ENCODE peak calls at places on chromosome 6, in four cellular contexts. K is upper lobe of left lung, I is foreskin keratinocyte, X is neural crest cell. V is an unnamed sample.
A peak's percentile ranks its signal among the peaks of the same experiment; 100 is the strongest.

GRCh38 chr6:15551798-15552197 is 111.0 kb downstream of the DTNBP1 start:
- DNase-seq in K (no peak), I (no peak), X (no peak), V (no peak)

GRCh38 chr6:9173229-9173628 is 737.9 kb upstream of the SLC35B3 start:
- DNase-seq in K (no peak), I (no peak), X (no peak), V (no peak)

GRCh38 chr6:107709341-107709740 is 114.8 kb downstream of the SCML4 start:
- DNase-seq in K (no peak), I (no peak), X (no peak), V (no peak)

GRCh38 chr6:140561701-140562100 is 1187.3 kb upstream of the CITED2 start:
- DNase-seq in K (no peak), I (no peak), X (no peak), V (no peak)

GRCh38 chr6:38180586-38180985 is 361.1 kb downstream of the ZFAND3 start:
- DNase-seq in K (no peak), I (no peak), X (no peak), V (peak; percentile 32)

GRCh38 chr6:119322034-119322433 is 27.5 kb downstream of the MAN1A1 start:
- DNase-seq in K (no peak), I (no peak), X (no peak), V (no peak)

GRCh38 chr6:131831392-131831791 is 23.6 kb downstream of the ENPP1 start:
- DNase-seq in K (no peak), I (peak; percentile 29), X (no peak), V (no peak)

GRCh38 chr6:131476362-131476761 is 96.7 kb upstream of the ARG1 start:
- DNase-seq in K (no peak), I (no peak), X (no peak), V (no peak)

GRCh38 chr6:24444588-24444987 is 41.9 kb downstream of the MRS2 start:
- DNase-seq in K (no peak), I (no peak), X (no peak), V (no peak)

GRCh38 chr6:156839591-156840001 is 62.4 kb downstream of the ARID1B start:
- DNase-seq in K (no peak), I (no peak), X (no peak), V (no peak)

DNA sequence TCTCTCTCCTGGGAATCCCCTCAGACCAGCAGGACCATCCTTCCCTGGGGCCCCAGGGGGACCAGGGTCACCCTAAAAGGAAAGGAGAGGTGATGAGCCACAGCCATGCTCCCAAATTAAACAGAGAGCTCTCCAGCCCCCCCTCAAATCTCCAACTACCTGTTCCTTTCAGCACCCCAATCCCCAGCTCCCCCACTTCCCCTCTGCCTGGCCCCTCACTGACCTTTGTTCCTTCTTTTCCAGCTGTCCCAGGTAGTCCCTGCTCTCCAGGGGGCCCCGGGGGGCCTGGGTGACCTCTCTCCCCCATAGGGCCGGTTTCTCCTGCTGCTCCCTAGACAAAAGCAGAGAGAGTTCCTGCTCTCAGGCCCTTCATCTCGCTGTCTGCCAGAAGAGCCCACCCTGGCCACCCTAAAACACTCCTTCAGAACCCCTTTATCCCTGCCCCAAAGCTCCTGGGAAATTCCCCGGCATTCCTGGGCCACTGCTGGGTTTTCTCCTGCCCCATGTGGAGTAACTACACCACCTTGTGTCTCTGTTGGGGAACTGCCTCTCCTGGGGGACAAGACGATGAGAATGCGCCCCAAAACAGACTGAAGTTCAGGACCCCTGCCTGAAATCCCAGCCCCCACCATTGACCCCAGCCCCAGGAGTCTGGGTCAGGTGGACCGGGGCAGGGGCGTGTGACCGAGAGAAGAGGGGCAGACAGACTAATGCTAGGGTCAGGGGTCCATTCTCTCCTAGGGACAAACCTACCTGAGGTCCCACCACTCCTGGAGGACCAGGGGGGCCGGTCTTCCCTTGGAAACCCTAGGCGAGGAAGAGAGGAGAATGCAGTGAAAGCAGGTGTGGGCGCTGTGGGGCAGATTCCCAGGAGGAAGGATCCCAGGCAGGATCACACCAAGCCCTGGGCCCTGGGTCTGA is 19.7 kb downstream of the COL11A2 start:
- DNase-seq in K (no peak), I (no peak), X (no peak), V (no peak)
- TF ChIP-seq CTCF in K (peak; percentile 45), I (peak; percentile 86), X (peak; percentile 51), V (peak; percentile 52)

GRCh38 chr6:103124471-103124870 is 1731.0 kb downstream of the GRIK2 start:
- DNase-seq in K (no peak), I (no peak), X (no peak), V (no peak)

GRCh38 chr6:103122766-103123601 is 1729.5 kb downstream of the GRIK2 start:
- DNase-seq in K (no peak), I (peak; percentile 3), X (peak; percentile 76), V (peak; percentile 67)
- TF ChIP-seq CTCF in K (peak; percentile 26), I (peak; percentile 58), X (peak; percentile 76), V (peak; percentile 77)

GRCh38 chr6:63023726-63024125 is 187.5 kb upstream of the FKBP1C start:
- DNase-seq in K (no peak), I (no peak), X (no peak), V (no peak)
- TF ChIP-seq CTCF in K (no peak), I (no peak), X (no peak), V (no peak)

DNA sequence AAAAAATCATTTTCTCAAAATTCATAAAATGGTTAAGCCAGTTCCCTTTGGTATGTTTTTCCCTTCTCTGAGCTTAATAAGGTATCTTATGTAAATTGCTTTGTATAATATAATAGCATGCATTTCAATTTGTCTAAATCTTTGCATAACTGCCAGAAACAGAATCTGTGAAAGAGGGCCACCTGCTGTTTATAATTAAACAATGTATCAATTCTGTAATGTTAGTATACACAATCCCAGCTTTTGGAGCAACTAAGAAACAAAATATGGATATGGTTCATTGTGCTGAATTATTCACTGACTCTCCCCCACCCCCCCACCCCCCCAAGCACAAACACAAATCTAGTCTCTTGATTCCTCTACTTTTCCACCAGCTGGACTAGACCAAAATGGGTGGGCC is 54.8 kb downstream of the GPX5 start:
- DNase-seq in K (no peak), I (no peak), X (no peak), V (no peak)
- TF ChIP-seq CTCF in K (no peak), I (peak; percentile 52), X (peak; percentile 51), V (peak; percentile 46)

GRCh38 chr6:81289229-81289628 is 463.3 kb downstream of the TENT5A start:
- DNase-seq in K (no peak), I (no peak), X (no peak), V (no peak)
- TF ChIP-seq CTCF in K (no peak), I (no peak), X (no peak), V (no peak)

V was measured in type B pancreatic cell.